ENCODE peak calls at places on chromosomes 3 and 15, in seven cellular contexts. O is pulmonary artery endothelial cell; A is substantia nigra; H is stimulated activated CD4-positive, alpha-beta T cell treated with anti-CD3 and anti-CD28 coated beads, Interleukin-4, amount 100 ng/mL, for 48 hours; L is iris pigment epithelial cell; K is sigmoid colon; M is epithelial cell of esophagus. U is an unnamed sample.

GRCh38 chr3:14488286-14489036 is 51.7 kb downstream of the GRIP2 start:
- DNase-seq in L (no peak), M (peak), H (no peak), A (no peak), O (no peak), K (no peak), U (no peak)

GRCh38 chr15:45794768-45795486 is 160.1 kb downstream of the SQOR start:
- DNase-seq in H (no peak), K (no peak), A (no peak), O (no peak), L (no peak), M (no peak), U (no peak)

GRCh38 chr3:195859846-195860411 is 48.2 kb upstream of the MUC4 start:
- DNase-seq in O (no peak), L (no peak), A (no peak), H (no peak), M (no peak), K (no peak), U (no peak)

GRCh38 chr15:77851696-77852095 is 219.0 kb upstream of the LINGO1 start:
- DNase-seq in M (no peak), H (no peak), O (no peak), K (peak), A (peak), L (no peak), U (peak)

GRCh38 chr3:57062119-57062631 is 1.7 kb downstream of the SPATA12 start:
- DNase-seq in H (no peak), A (peak), O (no peak), L (no peak), M (no peak), K (peak), U (no peak)

GRCh38 chr15:95281470-95281869 is 1049.0 kb upstream of the NR2F2 start:
- DNase-seq in M (no peak), A (no peak), L (peak), H (no peak), O (no peak), K (no peak), U (no peak)

GRCh38 chr15:79472446-79472845 is 40.3 kb downstream of the MINAR1 start:
- DNase-seq in A (no peak), H (no peak), O (no peak), L (no peak), K (no peak), M (no peak), U (no peak)

GRCh38 chr15:38768970-38769369 is 204.4 kb upstream of the RASGRP1 start:
- DNase-seq in O (no peak), K (no peak), M (peak), L (peak), A (peak), H (no peak), U (no peak)

GRCh38 chr3:147654827-147655226 is 245.7 kb downstream of the ZIC1 start:
- DNase-seq in H (no peak), O (no peak), K (no peak), L (peak), A (no peak), M (no peak), U (no peak)

GRCh38 chr15:99961011-99961441 is 227.8 kb upstream of the LYSMD4 start:
- DNase-seq in A (peak), M (peak), O (no peak), L (peak), H (no peak), K (peak), U (peak)

GRCh38 chr3:52705688-52706686 is at the start of the genes GLT8D1 and SPCS1:
- DNase-seq in A (peak), O (peak), M (peak), H (peak), L (peak), K (peak), U (peak)

GRCh38 chr3:169144691-169145090 is 518.8 kb downstream of the MECOM start:
- DNase-seq in K (no peak), M (no peak), A (no peak), O (no peak), H (no peak), L (no peak), U (no peak)

GRCh38 chr3:81920805-81921204 is 159.4 kb upstream of the GBE1 start:
- DNase-seq in M (no peak), A (no peak), O (no peak), K (no peak), H (no peak), L (no peak), U (no peak)

GRCh38 chr3:129543156-129543790 is at the start of gene H1-8:
- DNase-seq in O (no peak), H (no peak), L (no peak), K (no peak), M (no peak), A (no peak), U (no peak)

GRCh38 chr3:66885326-66886000 is 112.6 kb upstream of the KBTBD8 start:
- DNase-seq in H (no peak), L (peak), O (no peak), K (no peak), A (no peak), M (peak), U (no peak)

GRCh38 chr15:52227456-52227855 is 36.3 kb upstream of the GNB5 start:
- DNase-seq in O (peak), K (peak), M (peak), A (peak), H (peak), L (peak), U (no peak)

GRCh38 chr3:111851511-111851954 is 7.5 kb upstream of the PHLDB2 start:
- DNase-seq in H (no peak), L (peak), M (no peak), A (no peak), K (no peak), O (peak), U (no peak)

GRCh38 chr15:85542895-85543331 is 162.5 kb downstream of the AKAP13 start:
- DNase-seq in K (no peak), M (peak), H (no peak), L (no peak), O (no peak), A (no peak), U (no peak)

U was measured in spleen.